ENCODE peak calls at places on chromosomes 12 and 14, in five cellular contexts. O is NCI-H774, G is left ventricle myocardium superior, M is GM20000, R is GDM1. T is an unnamed sample.

GRCh38 chr12:30134229-30134628 is 350.5 kb upstream of the TMTC1 start:
- DNase-seq in O (no peak), G (no peak), M (no peak), R (no peak), T (no peak)

GRCh38 chr12:124928095-124928911 is 13.9 kb upstream of the UBC start:
- DNase-seq in O (no peak), G (peak), M (no peak), R (no peak), T (no peak)

GRCh38 chr14:35116242-35116641 is 5.5 kb downstream of the PPP2R3C start:
- DNase-seq in O (no peak), G (no peak), M (no peak), R (no peak), T (no peak)

GRCh38 chr12:41189395-41190251 is 1.5 kb downstream of the PDZRN4 start:
- DNase-seq in O (peak), G (peak), M (peak), R (no peak), T (no peak)

GRCh38 chr12:111413442-111414086 is 7.8 kb downstream of the SH2B3 start:
- DNase-seq in O (no peak), G (peak), M (no peak), R (no peak), T (no peak)

GRCh38 chr12:53781218-53781801 is 29.5 kb upstream of the CISTR start:
- DNase-seq in O (peak), G (no peak), M (no peak), R (no peak), T (no peak)

GRCh38 chr14:106844608-106845285 is 1318.4 kb downstream of the TMEM121 start:
- DNase-seq in O (peak), G (peak), M (peak), R (peak), T (no peak)

GRCh38 chr12:79954037-79954436 is 19.1 kb upstream of the PPP1R12A start:
- DNase-seq in O (no peak), G (no peak), M (no peak), R (no peak), T (no peak)

GRCh38 chr12:77940011-77940423 is 109.3 kb downstream of the NAV3 start:
- DNase-seq in O (no peak), G (no peak), M (no peak), R (no peak), T (no peak)

GRCh38 chr14:67513631-67514108 is 19.4 kb upstream of the PLEKHH1 start:
- DNase-seq in O (no peak), G (no peak), M (no peak), R (no peak), T (no peak)

GRCh38 chr14:103834956-103835355 is 12.4 kb downstream of the PPP1R13B start:
- DNase-seq in O (no peak), G (no peak), M (no peak), R (no peak), T (no peak)

GRCh38 chr14:23640524-23641141 is 4.5 kb downstream of the DHRS2 start:
- DNase-seq in O (no peak), G (peak), M (no peak), R (no peak), T (no peak)

GRCh38 chr12:46524778-46525177 is 152.2 kb upstream of the SLC38A2 start:
- DNase-seq in O (no peak), G (peak), M (no peak), R (no peak), T (no peak)

GRCh38 chr12:30754383-30754749 is 385 bp downstream of the CAPRIN2 start:
- DNase-seq in O (no peak), G (no peak), M (no peak), R (no peak), T (peak)

GRCh38 chr12:57590536-57590891 is 478 bp upstream of the PIP4K2C start:
- DNase-seq in O (no peak), G (no peak), M (peak), R (no peak), T (no peak)

GRCh38 chr12:32116897-32117296 is 10.2 kb downstream of the BICD1 start:
- DNase-seq in O (no peak), G (no peak), M (no peak), R (no peak), T (no peak)

T was measured in anterior cingulate cortex.